ENCODE peak calls at places on chromosomes 6 and 20, in nine cellular contexts. One of them, this sample, is unnamed.

GRCh38 chr6:168075787-168076202 is 3.2 kb downstream of the FRMD1 start:
- DNase-seq in MCF 10A: no peak
- DNase-seq in COR-L47: no peak
- DNase-seq in amygdala: no peak
- DNase-seq in NT2/D1: no peak
- DNase-seq in bronchial epithelial cell: no peak
- DNase-seq in ELR: no peak
- DNase-seq in occipital lobe: no peak
- DNase-seq in left lung: no peak
- DNase-seq in this sample: no peak

GRCh38 chr6:89817481-89817880 is 2.1 kb downstream of the MDN1 start:
- DNase-seq in amygdala: no peak
- DNase-seq in MCF 10A: no peak
- DNase-seq in left lung: no peak
- DNase-seq in COR-L47: no peak
- DNase-seq in NT2/D1: peak; percentile 69
- DNase-seq in bronchial epithelial cell: no peak
- DNase-seq in occipital lobe: no peak
- DNase-seq in ELR: no peak
- DNase-seq in this sample: no peak

GRCh38 chr6:152268846-152269442 is 368.2 kb downstream of the SYNE1 start:
- DNase-seq in COR-L47: no peak
- DNase-seq in ELR: peak; percentile 10
- DNase-seq in amygdala: no peak
- DNase-seq in occipital lobe: no peak
- DNase-seq in left lung: no peak
- DNase-seq in bronchial epithelial cell: no peak
- DNase-seq in NT2/D1: no peak
- DNase-seq in MCF 10A: no peak
- DNase-seq in this sample: no peak

GRCh38 chr20:57788936-57789613 is 79.3 kb upstream of the PMEPA1 start:
- DNase-seq in COR-L47: no peak
- DNase-seq in MCF 10A: no peak
- DNase-seq in bronchial epithelial cell: no peak
- DNase-seq in ELR: no peak
- DNase-seq in occipital lobe: no peak
- DNase-seq in amygdala: no peak
- DNase-seq in left lung: no peak
- DNase-seq in NT2/D1: no peak
- DNase-seq in this sample: no peak

GRCh38 chr6:107711412-107711811 is 112.7 kb downstream of the SCML4 start:
- DNase-seq in ELR: no peak
- DNase-seq in left lung: no peak
- DNase-seq in MCF 10A: no peak
- DNase-seq in NT2/D1: no peak
- DNase-seq in COR-L47: no peak
- DNase-seq in occipital lobe: no peak
- DNase-seq in bronchial epithelial cell: no peak
- DNase-seq in amygdala: no peak
- DNase-seq in this sample: no peak

GRCh38 chr20:39004508-39004907 is 42.4 kb downstream of the DHX35 start:
- DNase-seq in amygdala: no peak
- DNase-seq in left lung: peak; percentile 54
- DNase-seq in MCF 10A: peak; percentile 50
- DNase-seq in COR-L47: peak; percentile 52
- DNase-seq in bronchial epithelial cell: peak; percentile 57
- DNase-seq in occipital lobe: no peak
- DNase-seq in ELR: no peak
- DNase-seq in NT2/D1: no peak
- DNase-seq in this sample: no peak

GRCh38 chr6:2204272-2204671 is 41.1 kb downstream of the GMDS start:
- DNase-seq in occipital lobe: no peak
- DNase-seq in COR-L47: no peak
- DNase-seq in bronchial epithelial cell: peak; percentile 78
- DNase-seq in NT2/D1: no peak
- DNase-seq in left lung: no peak
- DNase-seq in ELR: no peak
- DNase-seq in amygdala: no peak
- DNase-seq in MCF 10A: no peak
- DNase-seq in this sample: no peak

GRCh38 chr6:136593748-136594490 is 43.7 kb upstream of the MAP7 start:
- DNase-seq in ELR: peak; percentile 99
- DNase-seq in amygdala: no peak
- DNase-seq in bronchial epithelial cell: peak; percentile 98
- DNase-seq in NT2/D1: no peak
- DNase-seq in MCF 10A: peak; percentile 88
- DNase-seq in occipital lobe: no peak
- DNase-seq in left lung: peak; percentile 46
- DNase-seq in COR-L47: no peak
- DNase-seq in this sample: no peak

GRCh38 chr20:22825076-22825475 is 210.0 kb upstream of the SSTR4 start:
- DNase-seq in occipital lobe: no peak
- DNase-seq in ELR: peak; percentile 15
- DNase-seq in amygdala: no peak
- DNase-seq in bronchial epithelial cell: peak; percentile 83
- DNase-seq in NT2/D1: no peak
- DNase-seq in MCF 10A: peak; percentile 77
- DNase-seq in COR-L47: no peak
- DNase-seq in left lung: no peak
- DNase-seq in this sample: no peak

GRCh38 chr20:3818155-3819151 is 1.9 kb upstream of the AP5S1 start:
- DNase-seq in occipital lobe: no peak
- DNase-seq in NT2/D1: no peak
- DNase-seq in left lung: peak; percentile 78
- DNase-seq in ELR: peak; percentile 90
- DNase-seq in COR-L47: peak; percentile 90
- DNase-seq in amygdala: peak; percentile 37
- DNase-seq in bronchial epithelial cell: peak; percentile 63
- DNase-seq in MCF 10A: peak; percentile 94
- DNase-seq in this sample: peak; percentile 52

GRCh38 chr20:31260326-31260932 is 3.0 kb downstream of the DEFB115 start:
- DNase-seq in amygdala: no peak
- DNase-seq in NT2/D1: peak; percentile 13
- DNase-seq in bronchial epithelial cell: peak; percentile 21
- DNase-seq in MCF 10A: peak; percentile 27
- DNase-seq in occipital lobe: no peak
- DNase-seq in ELR: peak; percentile 29
- DNase-seq in left lung: no peak
- DNase-seq in COR-L47: peak; percentile 21
- DNase-seq in this sample: no peak

GRCh38 chr6:37049990-37050853 is 44.8 kb downstream of the FGD2 start:
- DNase-seq in COR-L47: no peak
- DNase-seq in NT2/D1: no peak
- DNase-seq in ELR: no peak
- DNase-seq in left lung: peak; percentile 90
- DNase-seq in MCF 10A: no peak
- DNase-seq in amygdala: peak; percentile 38
- DNase-seq in occipital lobe: no peak
- DNase-seq in bronchial epithelial cell: no peak
- DNase-seq in this sample: peak; percentile 79

GRCh38 chr20:35303735-35304431 is 11.7 kb upstream of the FAM83C start:
- DNase-seq in ELR: peak; percentile 97
- DNase-seq in MCF 10A: peak; percentile 92
- DNase-seq in left lung: peak; percentile 70
- DNase-seq in bronchial epithelial cell: peak; percentile 86
- DNase-seq in amygdala: peak; percentile 42
- DNase-seq in occipital lobe: peak; percentile 60
- DNase-seq in NT2/D1: peak; percentile 94
- DNase-seq in COR-L47: peak; percentile 81
- DNase-seq in this sample: peak; percentile 71

GRCh38 chr6:154622618-154623336 is 110.4 kb upstream of the SCAF8 start:
- DNase-seq in NT2/D1: no peak
- DNase-seq in occipital lobe: no peak
- DNase-seq in COR-L47: no peak
- DNase-seq in amygdala: no peak
- DNase-seq in ELR: no peak
- DNase-seq in MCF 10A: no peak
- DNase-seq in bronchial epithelial cell: peak; percentile 60
- DNase-seq in left lung: no peak
- DNase-seq in this sample: no peak

GRCh38 chr6:156832166-156832743 is 55.1 kb downstream of the ARID1B start:
- DNase-seq in COR-L47: peak; percentile 48
- DNase-seq in bronchial epithelial cell: peak; percentile 42
- DNase-seq in ELR: peak; percentile 55
- DNase-seq in MCF 10A: peak; percentile 36
- DNase-seq in occipital lobe: no peak
- DNase-seq in left lung: no peak
- DNase-seq in NT2/D1: no peak
- DNase-seq in amygdala: peak; percentile 12
- DNase-seq in this sample: no peak

GRCh38 chr6:158607411-158608170 is 37.0 kb downstream of the DYNLT1 start:
- DNase-seq in ELR: peak; percentile 62
- DNase-seq in bronchial epithelial cell: no peak
- DNase-seq in amygdala: no peak
- DNase-seq in MCF 10A: no peak
- DNase-seq in COR-L47: no peak
- DNase-seq in NT2/D1: no peak
- DNase-seq in occipital lobe: no peak
- DNase-seq in left lung: no peak
- DNase-seq in this sample: no peak

GRCh38 chr6:89371849-89372505 is 19.5 kb upstream of the UBE2J1 start:
- DNase-seq in occipital lobe: peak; percentile 44
- DNase-seq in ELR: peak; percentile 72
- DNase-seq in COR-L47: no peak
- DNase-seq in NT2/D1: no peak
- DNase-seq in bronchial epithelial cell: peak; percentile 46
- DNase-seq in MCF 10A: peak; percentile 61
- DNase-seq in amygdala: peak; percentile 81
- DNase-seq in left lung: peak; percentile 85
- DNase-seq in this sample: peak; percentile 97

GRCh38 chr6:40743690-40744446 is 156.7 kb upstream of the LRFN2 start:
- DNase-seq in MCF 10A: no peak
- DNase-seq in occipital lobe: no peak
- DNase-seq in bronchial epithelial cell: no peak
- DNase-seq in COR-L47: no peak
- DNase-seq in left lung: no peak
- DNase-seq in NT2/D1: no peak
- DNase-seq in ELR: no peak
- DNase-seq in amygdala: no peak
- DNase-seq in this sample: no peak

GRCh38 chr6:101146389-101146788 is 247.1 kb upstream of the GRIK2 start:
- DNase-seq in COR-L47: no peak
- DNase-seq in bronchial epithelial cell: peak; percentile 27
- DNase-seq in occipital lobe: no peak
- DNase-seq in NT2/D1: no peak
- DNase-seq in left lung: no peak
- DNase-seq in ELR: peak; percentile 7
- DNase-seq in MCF 10A: peak; percentile 27
- DNase-seq in amygdala: no peak
- DNase-seq in this sample: no peak

GRCh38 chr20:61328906-61329558 is 77.0 kb downstream of the CDH4 start:
- DNase-seq in NT2/D1: no peak
- DNase-seq in left lung: no peak
- DNase-seq in amygdala: no peak
- DNase-seq in MCF 10A: peak; percentile 27
- DNase-seq in occipital lobe: no peak
- DNase-seq in ELR: no peak
- DNase-seq in COR-L47: no peak
- DNase-seq in bronchial epithelial cell: peak; percentile 3
- DNase-seq in this sample: peak; percentile 97

GRCh38 chr6:138765896-138766487 is 7.6 kb upstream of the CCDC28A start:
- DNase-seq in NT2/D1: no peak
- DNase-seq in left lung: no peak
- DNase-seq in MCF 10A: peak; percentile 47
- DNase-seq in occipital lobe: no peak
- DNase-seq in ELR: peak; percentile 63
- DNase-seq in COR-L47: peak; percentile 1
- DNase-seq in amygdala: no peak
- DNase-seq in bronchial epithelial cell: peak; percentile 51
- DNase-seq in this sample: no peak

GRCh38 chr6:132368916-132369481 is 32.3 kb downstream of the MOXD1 start:
- DNase-seq in ELR: peak; percentile 51
- DNase-seq in bronchial epithelial cell: no peak
- DNase-seq in left lung: no peak
- DNase-seq in COR-L47: no peak
- DNase-seq in occipital lobe: no peak
- DNase-seq in amygdala: no peak
- DNase-seq in NT2/D1: no peak
- DNase-seq in MCF 10A: no peak
- DNase-seq in this sample: no peak

GRCh38 chr6:111734068-111734825 is 128.6 kb upstream of the TRAF3IP2 start:
- DNase-seq in occipital lobe: no peak
- DNase-seq in MCF 10A: no peak
- DNase-seq in COR-L47: no peak
- DNase-seq in ELR: no peak
- DNase-seq in bronchial epithelial cell: no peak
- DNase-seq in left lung: no peak
- DNase-seq in amygdala: no peak
- DNase-seq in NT2/D1: no peak
- DNase-seq in this sample: no peak

GRCh38 chr20:43068482-43068881 is 121.2 kb downstream of the PTPRT start:
- DNase-seq in bronchial epithelial cell: no peak
- DNase-seq in occipital lobe: no peak
- DNase-seq in COR-L47: no peak
- DNase-seq in MCF 10A: no peak
- DNase-seq in amygdala: no peak
- DNase-seq in ELR: no peak
- DNase-seq in NT2/D1: no peak
- DNase-seq in left lung: no peak
- DNase-seq in this sample: no peak

GRCh38 chr6:42136508-42137191 is 5.8 kb downstream of the C6orf132 start:
- DNase-seq in left lung: no peak
- DNase-seq in NT2/D1: peak; percentile 69
- DNase-seq in COR-L47: no peak
- DNase-seq in MCF 10A: peak; percentile 53
- DNase-seq in ELR: peak; percentile 92
- DNase-seq in occipital lobe: no peak
- DNase-seq in amygdala: no peak
- DNase-seq in bronchial epithelial cell: peak; percentile 84
- DNase-seq in this sample: peak; percentile 44

GRCh38 chr6:138389551-138389950 is 11.8 kb downstream of the SMIM28 start:
- DNase-seq in COR-L47: no peak
- DNase-seq in left lung: no peak
- DNase-seq in amygdala: no peak
- DNase-seq in NT2/D1: no peak
- DNase-seq in MCF 10A: no peak
- DNase-seq in bronchial epithelial cell: no peak
- DNase-seq in occipital lobe: no peak
- DNase-seq in ELR: no peak
- DNase-seq in this sample: no peak

GRCh38 chr6:166490671-166491500 is 95.6 kb downstream of the RAMACL start:
- DNase-seq in left lung: no peak
- DNase-seq in NT2/D1: no peak
- DNase-seq in COR-L47: peak; percentile 15
- DNase-seq in occipital lobe: no peak
- DNase-seq in ELR: no peak
- DNase-seq in amygdala: no peak
- DNase-seq in bronchial epithelial cell: peak; percentile 33
- DNase-seq in MCF 10A: peak; percentile 13
- DNase-seq in this sample: no peak

GRCh38 chr6:90256698-90257485 is 39.8 kb downstream of the BACH2 start:
- DNase-seq in COR-L47: no peak
- DNase-seq in NT2/D1: no peak
- DNase-seq in amygdala: no peak
- DNase-seq in bronchial epithelial cell: peak; percentile 76
- DNase-seq in occipital lobe: no peak
- DNase-seq in MCF 10A: peak; percentile 32
- DNase-seq in ELR: peak; percentile 60
- DNase-seq in left lung: no peak
- DNase-seq in this sample: no peak

This sample was measured in posterior cingulate gyrus.